ENCODE peak calls at places on chromosome 13, in ten cellular contexts. One of them, this sample, is unnamed.
A peak's percentile ranks its signal among the peaks of the same experiment; 100 is the strongest.

GRCh38 chr13:102323012-102323411 is 78.8 kb downstream of the FGF14 start:
- DNase-seq in psoas muscle: no peak
- DNase-seq in heart left ventricle: no peak
- DNase-seq in IMR-90: no peak
- DNase-seq in hepatocyte: no peak
- DNase-seq in uterus: no peak
- DNase-seq in GM23338: no peak
- DNase-seq in mammary epithelial cell: no peak
- DNase-seq in stomach: no peak
- DNase-seq in aorta: no peak
- DNase-seq in this sample: no peak

GRCh38 chr13:89401209-89401810 is 1730.1 kb downstream of the SLITRK5 start:
- DNase-seq in mammary epithelial cell: peak; percentile 91
- DNase-seq in hepatocyte: peak; percentile 34
- DNase-seq in uterus: no peak
- DNase-seq in psoas muscle: no peak
- DNase-seq in stomach: no peak
- DNase-seq in GM23338: peak; percentile 4
- DNase-seq in aorta: no peak
- DNase-seq in heart left ventricle: no peak
- DNase-seq in IMR-90: peak; percentile 73
- DNase-seq in this sample: no peak

GRCh38 chr13:73820688-73821087 is 313.5 kb downstream of the KLF12 start:
- DNase-seq in heart left ventricle: no peak
- DNase-seq in IMR-90: no peak
- DNase-seq in uterus: no peak
- DNase-seq in mammary epithelial cell: no peak
- DNase-seq in stomach: no peak
- DNase-seq in hepatocyte: no peak
- DNase-seq in aorta: no peak
- DNase-seq in psoas muscle: no peak
- DNase-seq in GM23338: no peak
- DNase-seq in this sample: no peak

GRCh38 chr13:47397739-47398138 is 500.9 kb upstream of the HTR2A start:
- DNase-seq in uterus: no peak
- DNase-seq in GM23338: peak; percentile 27
- DNase-seq in aorta: no peak
- DNase-seq in psoas muscle: no peak
- DNase-seq in mammary epithelial cell: peak; percentile 4
- DNase-seq in stomach: no peak
- DNase-seq in hepatocyte: peak; percentile 39
- DNase-seq in heart left ventricle: no peak
- DNase-seq in IMR-90: peak; percentile 80
- DNase-seq in this sample: no peak

GRCh38 chr13:46071590-46072249 is 19.2 kb upstream of the ZC3H13 start:
- DNase-seq in mammary epithelial cell: no peak
- DNase-seq in uterus: no peak
- DNase-seq in stomach: no peak
- DNase-seq in GM23338: peak; percentile 64
- DNase-seq in heart left ventricle: no peak
- DNase-seq in aorta: no peak
- DNase-seq in psoas muscle: no peak
- DNase-seq in IMR-90: no peak
- DNase-seq in hepatocyte: no peak
- DNase-seq in this sample: no peak

GRCh38 chr13:65310663-65311328 is 1919.3 kb downstream of the PCDH9 start:
- DNase-seq in mammary epithelial cell: no peak
- DNase-seq in GM23338: no peak
- DNase-seq in heart left ventricle: no peak
- DNase-seq in psoas muscle: no peak
- DNase-seq in hepatocyte: no peak
- DNase-seq in aorta: no peak
- DNase-seq in uterus: no peak
- DNase-seq in IMR-90: no peak
- DNase-seq in stomach: no peak
- DNase-seq in this sample: no peak

GRCh38 chr13:112791662-112792440 is 102.0 kb downstream of the ATP11A start:
- DNase-seq in mammary epithelial cell: no peak
- DNase-seq in IMR-90: no peak
- DNase-seq in psoas muscle: no peak
- DNase-seq in hepatocyte: no peak
- DNase-seq in heart left ventricle: no peak
- DNase-seq in aorta: no peak
- DNase-seq in uterus: no peak
- DNase-seq in stomach: peak; percentile 23
- DNase-seq in GM23338: no peak
- DNase-seq in this sample: peak; percentile 78

GRCh38 chr13:36848228-36848982 is 29.4 kb downstream of the RFXAP start:
- DNase-seq in aorta: no peak
- DNase-seq in IMR-90: peak; percentile 19
- DNase-seq in hepatocyte: no peak
- DNase-seq in psoas muscle: no peak
- DNase-seq in stomach: no peak
- DNase-seq in uterus: no peak
- DNase-seq in heart left ventricle: no peak
- DNase-seq in GM23338: peak; percentile 56
- DNase-seq in mammary epithelial cell: no peak
- DNase-seq in this sample: no peak

GRCh38 chr13:42076309-42076713 is 27.9 kb downstream of the DGKH start:
- DNase-seq in GM23338: no peak
- DNase-seq in aorta: no peak
- DNase-seq in heart left ventricle: no peak
- DNase-seq in IMR-90: peak; percentile 30
- DNase-seq in hepatocyte: no peak
- DNase-seq in mammary epithelial cell: no peak
- DNase-seq in psoas muscle: no peak
- DNase-seq in stomach: no peak
- DNase-seq in uterus: no peak
- DNase-seq in this sample: no peak

GRCh38 chr13:42073683-42074082 is 25.2 kb downstream of the DGKH start:
- DNase-seq in stomach: no peak
- DNase-seq in GM23338: no peak
- DNase-seq in IMR-90: no peak
- DNase-seq in aorta: no peak
- DNase-seq in heart left ventricle: no peak
- DNase-seq in mammary epithelial cell: no peak
- DNase-seq in hepatocyte: no peak
- DNase-seq in psoas muscle: no peak
- DNase-seq in uterus: no peak
- DNase-seq in this sample: no peak

GRCh38 chr13:42075517-42075916 is 27.1 kb downstream of the DGKH start:
- DNase-seq in mammary epithelial cell: no peak
- DNase-seq in hepatocyte: no peak
- DNase-seq in aorta: no peak
- DNase-seq in uterus: no peak
- DNase-seq in stomach: no peak
- DNase-seq in GM23338: no peak
- DNase-seq in IMR-90: no peak
- DNase-seq in psoas muscle: no peak
- DNase-seq in heart left ventricle: no peak
- DNase-seq in this sample: no peak

GRCh38 chr13:42068886-42069285 is 20.4 kb downstream of the DGKH start:
- DNase-seq in aorta: no peak
- DNase-seq in IMR-90: no peak
- DNase-seq in hepatocyte: no peak
- DNase-seq in uterus: no peak
- DNase-seq in stomach: no peak
- DNase-seq in psoas muscle: no peak
- DNase-seq in heart left ventricle: no peak
- DNase-seq in GM23338: no peak
- DNase-seq in mammary epithelial cell: no peak
- DNase-seq in this sample: no peak

DNA sequence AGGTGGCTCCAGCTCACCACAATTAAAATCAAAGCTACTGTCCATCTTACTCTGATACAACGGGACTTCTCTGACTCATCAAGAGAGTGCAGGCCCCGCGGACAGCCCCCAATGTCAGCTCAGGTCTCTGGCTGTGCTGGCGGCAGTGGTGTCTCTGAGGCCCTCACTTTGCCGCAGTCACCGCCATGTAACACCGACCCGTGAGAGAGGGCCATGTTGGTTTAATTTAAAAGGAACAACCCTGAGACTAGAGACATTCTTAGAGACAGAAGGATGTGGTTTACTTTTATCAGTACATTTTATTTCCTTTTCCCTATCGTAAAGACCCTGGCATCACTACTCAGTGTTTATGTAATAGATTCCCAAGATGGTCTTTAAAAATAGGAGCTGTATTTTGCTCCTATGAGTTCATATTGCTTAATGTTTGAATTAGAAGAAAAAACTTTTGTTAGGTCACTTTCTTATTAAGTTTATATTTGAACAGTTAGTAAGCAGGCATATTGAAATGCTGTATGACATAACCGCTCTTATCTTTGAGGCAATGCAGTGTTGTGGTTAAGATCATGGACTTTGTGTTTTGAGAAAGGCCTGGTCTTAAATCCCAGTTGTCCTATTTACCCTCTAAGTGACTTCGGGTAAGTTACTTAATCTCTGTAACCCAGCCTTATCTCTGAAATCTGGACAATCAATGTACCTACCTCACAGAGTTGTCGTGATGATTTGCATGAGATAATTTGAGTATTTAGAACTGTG is 23.4 kb downstream of the DGKH start:
- DNase-seq in hepatocyte: no peak
- DNase-seq in uterus: no peak
- DNase-seq in mammary epithelial cell: no peak
- DNase-seq in stomach: no peak
- DNase-seq in psoas muscle: no peak
- DNase-seq in IMR-90: peak; percentile 54
- DNase-seq in aorta: no peak
- DNase-seq in heart left ventricle: no peak
- DNase-seq in GM23338: no peak
- DNase-seq in this sample: no peak
- H3K27ac ChIP-seq in hepatocyte: peak overlapping the region; percentile 49
- H3K27ac ChIP-seq in uterus: no peak overlapping the region
- H3K27ac ChIP-seq in mammary epithelial cell: no peak overlapping the region
- H3K27ac ChIP-seq in stomach: no peak overlapping the region
- H3K27ac ChIP-seq in psoas muscle: no peak overlapping the region
- H3K27ac ChIP-seq in IMR-90: no peak overlapping the region
- H3K27ac ChIP-seq in aorta: no peak overlapping the region
- H3K27ac ChIP-seq in heart left ventricle: no peak overlapping the region
- H3K27ac ChIP-seq in GM23338: peak overlapping the region; percentile 41
- H3K27ac ChIP-seq in this sample: no peak overlapping the region

DNA sequence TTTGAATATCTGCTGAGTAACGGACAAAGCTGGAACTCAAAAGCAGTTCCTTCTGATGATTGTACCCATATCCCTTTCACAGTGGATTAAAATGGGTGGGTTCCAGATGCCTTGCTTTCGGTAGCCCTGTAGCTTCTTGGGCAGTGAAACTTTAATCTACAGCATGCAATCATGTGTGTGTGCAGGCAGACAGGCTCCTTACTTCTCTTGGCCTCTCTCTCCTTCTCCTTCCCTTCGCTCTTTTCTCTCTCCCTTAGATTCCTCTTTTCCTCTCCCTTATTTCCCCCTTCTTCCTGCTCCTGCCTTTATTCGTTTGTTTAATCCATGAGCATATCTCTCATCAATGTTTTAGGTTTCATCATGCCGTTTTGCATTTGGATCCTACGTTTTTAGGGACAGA is 8.1 kb downstream of the DGKH start:
- DNase-seq in GM23338: no peak
- DNase-seq in heart left ventricle: no peak
- DNase-seq in aorta: no peak
- DNase-seq in psoas muscle: no peak
- DNase-seq in uterus: no peak
- DNase-seq in IMR-90: no peak
- DNase-seq in hepatocyte: no peak
- DNase-seq in mammary epithelial cell: no peak
- DNase-seq in stomach: no peak
- DNase-seq in this sample: no peak
- H3K4me3 ChIP-seq in GM23338: no peak overlapping the region
- H3K4me3 ChIP-seq in heart left ventricle: no peak overlapping the region
- H3K4me3 ChIP-seq in aorta: no peak overlapping the region
- H3K4me3 ChIP-seq in psoas muscle: no peak overlapping the region
- H3K4me3 ChIP-seq in uterus: no peak overlapping the region
- H3K4me3 ChIP-seq in IMR-90: no peak overlapping the region
- H3K4me3 ChIP-seq in hepatocyte: no peak overlapping the region
- H3K4me3 ChIP-seq in mammary epithelial cell: no peak overlapping the region
- H3K4me3 ChIP-seq in stomach: no peak overlapping the region
- H3K4me3 ChIP-seq in this sample: no peak overlapping the region

DNA sequence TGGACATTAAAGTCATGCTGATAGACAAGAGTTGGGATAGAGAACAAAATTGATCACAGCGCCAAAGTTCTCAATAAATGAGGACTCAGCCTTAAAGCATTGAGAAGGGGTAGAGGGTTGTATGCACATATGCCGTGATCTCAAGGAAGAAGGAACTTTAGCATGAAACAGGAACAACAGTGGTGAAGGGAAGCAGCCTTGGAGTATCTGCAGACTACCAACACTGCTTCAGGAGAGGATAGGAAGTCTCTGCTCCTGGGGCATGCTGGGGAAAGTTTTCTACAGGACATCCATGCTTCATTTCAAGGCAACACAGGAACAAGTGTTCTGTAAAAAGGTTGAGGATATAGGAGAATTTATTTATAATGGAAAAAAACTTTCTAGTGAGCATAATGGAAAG is 111.9 kb upstream of the MLNR start:
- DNase-seq in mammary epithelial cell: no peak
- DNase-seq in psoas muscle: no peak
- DNase-seq in uterus: no peak
- DNase-seq in stomach: no peak
- DNase-seq in hepatocyte: no peak
- DNase-seq in IMR-90: no peak
- DNase-seq in heart left ventricle: no peak
- DNase-seq in GM23338: no peak
- DNase-seq in aorta: no peak
- DNase-seq in this sample: no peak
- H3K27ac ChIP-seq in mammary epithelial cell: no peak overlapping the region
- H3K27ac ChIP-seq in psoas muscle: no peak overlapping the region
- H3K27ac ChIP-seq in uterus: no peak overlapping the region
- H3K27ac ChIP-seq in stomach: no peak overlapping the region
- H3K27ac ChIP-seq in hepatocyte: no peak overlapping the region
- H3K27ac ChIP-seq in IMR-90: no peak overlapping the region
- H3K27ac ChIP-seq in heart left ventricle: no peak overlapping the region
- H3K27ac ChIP-seq in GM23338: no peak overlapping the region
- H3K27ac ChIP-seq in aorta: no peak overlapping the region
- H3K27ac ChIP-seq in this sample: no peak overlapping the region

GRCh38 chr13:50203256-50204083 is 188.2 kb downstream of the KCNRG start:
- DNase-seq in GM23338: no peak
- DNase-seq in psoas muscle: no peak
- DNase-seq in uterus: no peak
- DNase-seq in heart left ventricle: no peak
- DNase-seq in hepatocyte: no peak
- DNase-seq in stomach: no peak
- DNase-seq in IMR-90: no peak
- DNase-seq in mammary epithelial cell: no peak
- DNase-seq in aorta: no peak
- DNase-seq in this sample: no peak

GRCh38 chr13:50200562-50200961 is 185.3 kb downstream of the KCNRG start:
- DNase-seq in hepatocyte: no peak
- DNase-seq in mammary epithelial cell: no peak
- DNase-seq in GM23338: no peak
- DNase-seq in psoas muscle: no peak
- DNase-seq in aorta: no peak
- DNase-seq in IMR-90: no peak
- DNase-seq in uterus: no peak
- DNase-seq in stomach: no peak
- DNase-seq in heart left ventricle: no peak
- DNase-seq in this sample: no peak

GRCh38 chr13:50198508-50198907 is 183.3 kb downstream of the KCNRG start:
- DNase-seq in stomach: no peak
- DNase-seq in hepatocyte: no peak
- DNase-seq in uterus: no peak
- DNase-seq in IMR-90: peak; percentile 20
- DNase-seq in GM23338: no peak
- DNase-seq in mammary epithelial cell: peak; percentile 83
- DNase-seq in psoas muscle: no peak
- DNase-seq in heart left ventricle: no peak
- DNase-seq in aorta: no peak
- DNase-seq in this sample: no peak

GRCh38 chr13:50200988-50201387 is 185.7 kb downstream of the KCNRG start:
- DNase-seq in mammary epithelial cell: no peak
- DNase-seq in psoas muscle: no peak
- DNase-seq in IMR-90: no peak
- DNase-seq in aorta: no peak
- DNase-seq in uterus: no peak
- DNase-seq in GM23338: no peak
- DNase-seq in heart left ventricle: no peak
- DNase-seq in stomach: no peak
- DNase-seq in hepatocyte: peak; percentile 38
- DNase-seq in this sample: no peak

DNA sequence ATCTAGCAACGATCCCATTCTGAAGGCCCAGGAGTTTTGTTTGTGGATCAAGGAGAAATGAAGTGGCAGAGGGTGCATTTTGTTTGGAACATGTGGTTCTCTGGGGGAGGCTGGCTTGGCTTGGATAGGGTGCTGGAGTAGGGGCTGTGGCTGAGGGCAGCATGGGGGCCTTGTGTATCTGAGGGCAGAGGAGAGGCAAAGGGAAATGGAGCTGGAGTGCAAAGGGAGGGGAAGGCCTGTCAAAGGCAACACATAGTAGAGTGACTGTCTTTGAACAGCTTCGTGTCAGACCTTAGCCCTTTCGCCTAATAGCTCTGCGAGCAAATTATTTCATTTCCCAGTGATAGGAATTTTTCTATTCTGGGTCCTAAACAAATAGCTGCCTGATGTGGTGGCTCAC is 187.2 kb downstream of the KCNRG start:
- DNase-seq in psoas muscle: no peak
- DNase-seq in GM23338: no peak
- DNase-seq in aorta: no peak
- DNase-seq in IMR-90: no peak
- DNase-seq in heart left ventricle: no peak
- DNase-seq in uterus: no peak
- DNase-seq in mammary epithelial cell: no peak
- DNase-seq in hepatocyte: no peak
- DNase-seq in stomach: no peak
- DNase-seq in this sample: no peak
- H3K4me3 ChIP-seq in psoas muscle: no peak overlapping the region
- H3K4me3 ChIP-seq in GM23338: no peak overlapping the region
- H3K4me3 ChIP-seq in aorta: no peak overlapping the region
- H3K4me3 ChIP-seq in IMR-90: no peak overlapping the region
- H3K4me3 ChIP-seq in heart left ventricle: no peak overlapping the region
- H3K4me3 ChIP-seq in uterus: no peak overlapping the region
- H3K4me3 ChIP-seq in mammary epithelial cell: no peak overlapping the region
- H3K4me3 ChIP-seq in hepatocyte: no peak overlapping the region
- H3K4me3 ChIP-seq in stomach: no peak overlapping the region
- H3K4me3 ChIP-seq in this sample: no peak overlapping the region